ENCODE peak calls at places on chromosomes 5 and 9, in seven cellular contexts. G is stomach; O is stimulated activated CD4-positive, alpha-beta T cell treated with anti-CD3 and anti-CD28 coated beads, Interleukin-1b, Interleukin-23, amount 100 ng/mL, for 4 hours; A is AG08396; C is stimulated activated CD8-positive, alpha-beta memory T cell treated with anti-CD3 and anti-CD28 coated beads, Interleukin-2, amount 100 ng/mL, for 48 hours; H is EL; D is A549. W is an unnamed sample.

GRCh38 chr5:180135967-180136641 is 64.5 kb upstream of the RNF130 start:
- DNase-seq in G (peak; percentile 19), O (no peak), A (no peak), C (no peak), H (no peak), D (no peak), W (no peak)

GRCh38 chr5:116137544-116138378 is 52.9 kb downstream of the COMMD10 start:
- DNase-seq in G (no peak), O (no peak), A (peak; percentile 18), C (no peak), H (peak; percentile 50), D (peak; percentile 15), W (peak; percentile 72)

GRCh38 chr9:92004045-92004392 is 54.0 kb upstream of the ROR2 start:
- DNase-seq in G (no peak), O (no peak), A (no peak), C (no peak), H (no peak), D (no peak), W (no peak)

GRCh38 chr5:177431317-177432142 is 5.1 kb downstream of the GRK6 start:
- DNase-seq in G (peak; percentile 55), O (peak; percentile 51), A (no peak), C (peak; percentile 64), H (no peak), D (no peak), W (no peak)

GRCh38 chr9:4235951-4236804 is 63.7 kb downstream of the GLIS3 start:
- DNase-seq in G (no peak), O (no peak), A (peak; percentile 30), C (no peak), H (peak; percentile 68), D (peak; percentile 74), W (peak; percentile 76)

GRCh38 chr5:138148811-138149210 is 9.6 kb upstream of the NME5 start:
- DNase-seq in G (peak; percentile 27), O (no peak), A (no peak), C (no peak), H (peak; percentile 87), D (no peak), W (peak; percentile 61)

GRCh38 chr5:174528821-174529544 is 195.4 kb upstream of the MSX2 start:
- DNase-seq in G (no peak), O (no peak), A (no peak), C (no peak), H (no peak), D (no peak), W (no peak)

GRCh38 chr5:178476531-178476930 is 113.7 kb downstream of the COL23A1 start:
- DNase-seq in G (no peak), O (no peak), A (no peak), C (no peak), H (no peak), D (no peak), W (no peak)

GRCh38 chr5:157266286-157267007 is 524 bp downstream of the CYFIP2 start:
- DNase-seq in G (peak; percentile 50), O (peak; percentile 42), A (peak; percentile 34), C (no peak), H (no peak), D (peak; percentile 35), W (no peak)

GRCh38 chr9:70043689-70044449 is at the start of gene MAMDC2:
- DNase-seq in G (peak; percentile 27), O (no peak), A (peak; percentile 72), C (no peak), H (peak; percentile 56), D (no peak), W (peak; percentile 38)

GRCh38 chr5:82165740-82166530 is 112.2 kb downstream of the RPS23 start:
- DNase-seq in G (peak; percentile 65), O (no peak), A (peak; percentile 73), C (no peak), H (peak; percentile 84), D (peak; percentile 71), W (peak; percentile 96)

GRCh38 chr9:38177680-38178079 is 108.7 kb upstream of the SHB start:
- DNase-seq in G (no peak), O (no peak), A (no peak), C (no peak), H (no peak), D (no peak), W (no peak)

GRCh38 chr9:38066907-38067610 is 2.0 kb downstream of the SHB start:
- DNase-seq in G (peak; percentile 79), O (peak; percentile 11), A (no peak), C (no peak), H (peak; percentile 47), D (no peak), W (peak; percentile 53)

GRCh38 chr5:145189786-145190185 is 645.4 kb downstream of the PRELID2 start:
- DNase-seq in G (no peak), O (no peak), A (no peak), C (no peak), H (peak; percentile 51), D (no peak), W (no peak)

GRCh38 chr5:67253911-67254310 is 57.3 kb upstream of the CD180 start:
- DNase-seq in G (no peak), O (no peak), A (no peak), C (no peak), H (no peak), D (no peak), W (no peak)

GRCh38 chr5:145689235-145689634 is 145.9 kb downstream of the PRELID2 start:
- DNase-seq in G (no peak), O (no peak), A (no peak), C (no peak), H (no peak), D (no peak), W (no peak)

GRCh38 chr9:137631608-137632431 is 13.0 kb downstream of the EHMT1 start:
- DNase-seq in G (no peak), O (no peak), A (no peak), C (no peak), H (no peak), D (no peak), W (no peak)

GRCh38 chr9:134055981-134056461 is 11.8 kb downstream of the BRD3 start:
- DNase-seq in G (peak; percentile 89), O (no peak), A (peak; percentile 90), C (no peak), H (peak; percentile 65), D (peak; percentile 28), W (peak; percentile 47)

GRCh38 chr5:123696948-123697347 is 185.0 kb downstream of the CSNK1G3 start:
- DNase-seq in G (no peak), O (no peak), A (no peak), C (no peak), H (peak; percentile 41), D (no peak), W (no peak)

GRCh38 chr5:61371474-61371873 is 39.4 kb downstream of the ZSWIM6 start:
- DNase-seq in G (no peak), O (no peak), A (no peak), C (no peak), H (no peak), D (no peak), W (no peak)

W was measured in fibroblast of villous mesenchyme.